ENCODE peak calls at places on chromosomes 13 and 19, in four cellular contexts. One of them, this sample, is unnamed.

GRCh38 chr19:2269244-2270156 is 12.5 kb downstream of the PEAK3 start:
- DNase-seq in fibroblast of pulmonary artery: peak; percentile 97
- DNase-seq in iPS DF 6.9: peak; percentile 74
- DNase-seq in effector memory CD4-positive, alpha-beta T cell: peak; percentile 99
- DNase-seq in this sample: peak; percentile 91

GRCh38 chr13:75637101-75637774 is 1.1 kb downstream of the LMO7 start:
- DNase-seq in iPS DF 6.9: no peak
- DNase-seq in effector memory CD4-positive, alpha-beta T cell: no peak
- DNase-seq in fibroblast of pulmonary artery: no peak
- DNase-seq in this sample: no peak

GRCh38 chr13:75550159-75550567 is 572 bp downstream of the UCHL3 start:
- DNase-seq in fibroblast of pulmonary artery: peak; percentile 70
- DNase-seq in iPS DF 6.9: no peak
- DNase-seq in effector memory CD4-positive, alpha-beta T cell: no peak
- DNase-seq in this sample: no peak

GRCh38 chr19:45402469-45403070 is 2.3 kb downstream of the PPP1R13L start:
- DNase-seq in iPS DF 6.9: no peak
- DNase-seq in effector memory CD4-positive, alpha-beta T cell: no peak
- DNase-seq in fibroblast of pulmonary artery: no peak
- DNase-seq in this sample: no peak

GRCh38 chr19:13963603-13964105 is 11.3 kb downstream of the DCAF15 start:
- DNase-seq in effector memory CD4-positive, alpha-beta T cell: no peak
- DNase-seq in iPS DF 6.9: no peak
- DNase-seq in fibroblast of pulmonary artery: no peak
- DNase-seq in this sample: no peak

GRCh38 chr13:110644892-110645521 is 29.7 kb downstream of the NAXD start:
- DNase-seq in effector memory CD4-positive, alpha-beta T cell: no peak
- DNase-seq in iPS DF 6.9: peak; percentile 55
- DNase-seq in fibroblast of pulmonary artery: peak; percentile 61
- DNase-seq in this sample: no peak

GRCh38 chr13:98576215-98576945 is 527 bp downstream of the STK24 start:
- DNase-seq in iPS DF 6.9: no peak
- DNase-seq in effector memory CD4-positive, alpha-beta T cell: peak; percentile 11
- DNase-seq in fibroblast of pulmonary artery: no peak
- DNase-seq in this sample: no peak

GRCh38 chr19:31066385-31066784 is 282.9 kb downstream of the TSHZ3 start:
- DNase-seq in fibroblast of pulmonary artery: peak; percentile 29
- DNase-seq in iPS DF 6.9: no peak
- DNase-seq in effector memory CD4-positive, alpha-beta T cell: no peak
- DNase-seq in this sample: no peak

GRCh38 chr13:112796190-112796915 is 106.5 kb downstream of the ATP11A start:
- DNase-seq in fibroblast of pulmonary artery: no peak
- DNase-seq in iPS DF 6.9: no peak
- DNase-seq in effector memory CD4-positive, alpha-beta T cell: no peak
- DNase-seq in this sample: no peak

GRCh38 chr19:39941151-39941550 is 6.7 kb upstream of the FCGBP start:
- DNase-seq in iPS DF 6.9: no peak
- DNase-seq in fibroblast of pulmonary artery: no peak
- DNase-seq in effector memory CD4-positive, alpha-beta T cell: no peak
- DNase-seq in this sample: peak; percentile 63

GRCh38 chr19:16268676-16269319 is 55.8 kb upstream of the KLF2 start:
- DNase-seq in fibroblast of pulmonary artery: no peak
- DNase-seq in iPS DF 6.9: no peak
- DNase-seq in effector memory CD4-positive, alpha-beta T cell: no peak
- DNase-seq in this sample: no peak

GRCh38 chr19:6663236-6664187 is 6.4 kb downstream of the TNFSF14 start:
- DNase-seq in effector memory CD4-positive, alpha-beta T cell: peak; percentile 60
- DNase-seq in fibroblast of pulmonary artery: no peak
- DNase-seq in iPS DF 6.9: no peak
- DNase-seq in this sample: no peak

GRCh38 chr13:19062019-19062646 is 119.5 kb downstream of the TUBA3C start:
- DNase-seq in iPS DF 6.9: no peak
- DNase-seq in effector memory CD4-positive, alpha-beta T cell: no peak
- DNase-seq in fibroblast of pulmonary artery: no peak
- DNase-seq in this sample: no peak

GRCh38 chr13:66675620-66676019 is 554.5 kb downstream of the PCDH9 start:
- DNase-seq in fibroblast of pulmonary artery: peak; percentile 36
- DNase-seq in effector memory CD4-positive, alpha-beta T cell: no peak
- DNase-seq in iPS DF 6.9: no peak
- DNase-seq in this sample: no peak

GRCh38 chr19:55657004-55657747 is 2.3 kb downstream of the U2AF2 start:
- DNase-seq in effector memory CD4-positive, alpha-beta T cell: no peak
- DNase-seq in iPS DF 6.9: no peak
- DNase-seq in fibroblast of pulmonary artery: no peak
- DNase-seq in this sample: no peak

GRCh38 chr19:18700501-18701249 is 17.2 kb downstream of the CRTC1 start:
- DNase-seq in iPS DF 6.9: no peak
- DNase-seq in fibroblast of pulmonary artery: peak; percentile 37
- DNase-seq in effector memory CD4-positive, alpha-beta T cell: peak; percentile 35
- DNase-seq in this sample: no peak

GRCh38 chr19:18701250-18701608 is 17.7 kb downstream of the CRTC1 start:
- DNase-seq in fibroblast of pulmonary artery: no peak
- DNase-seq in iPS DF 6.9: no peak
- DNase-seq in effector memory CD4-positive, alpha-beta T cell: no peak
- DNase-seq in this sample: no peak

GRCh38 chr19:18698321-18699167 is 15.1 kb downstream of the CRTC1 start:
- DNase-seq in fibroblast of pulmonary artery: no peak
- DNase-seq in iPS DF 6.9: no peak
- DNase-seq in effector memory CD4-positive, alpha-beta T cell: no peak
- DNase-seq in this sample: no peak

GRCh38 chr19:18697680-18698079 is 14.2 kb downstream of the CRTC1 start:
- DNase-seq in effector memory CD4-positive, alpha-beta T cell: no peak
- DNase-seq in fibroblast of pulmonary artery: no peak
- DNase-seq in iPS DF 6.9: no peak
- DNase-seq in this sample: no peak

GRCh38 chr19:18699403-18700054 is 16.0 kb downstream of the CRTC1 start:
- DNase-seq in iPS DF 6.9: no peak
- DNase-seq in fibroblast of pulmonary artery: no peak
- DNase-seq in effector memory CD4-positive, alpha-beta T cell: no peak
- DNase-seq in this sample: no peak
- H3K4me3 ChIP-seq in iPS DF 6.9: no peak overlapping the region
- H3K4me3 ChIP-seq in fibroblast of pulmonary artery: no peak overlapping the region
- H3K4me3 ChIP-seq in effector memory CD4-positive, alpha-beta T cell: peak overlapping the region; percentile 70
- H3K4me3 ChIP-seq in this sample: no peak overlapping the region

DNA sequence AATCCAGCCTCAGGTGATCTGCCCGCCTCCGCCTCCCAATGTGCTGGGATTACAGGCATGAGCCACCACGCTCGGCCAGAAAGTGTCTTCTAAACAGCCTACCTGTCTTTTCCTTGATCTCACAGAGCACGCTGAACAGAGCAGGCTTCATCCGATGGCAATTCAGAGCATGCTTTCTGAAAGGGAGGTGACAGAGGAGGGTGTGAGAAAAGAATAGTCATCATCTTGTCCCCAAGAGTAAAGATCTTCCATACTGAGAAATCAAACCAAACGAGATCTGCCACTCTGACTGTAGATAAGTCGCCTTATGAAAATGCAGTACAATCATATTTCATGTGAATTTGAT is 19.3 kb downstream of the PBX4 start:
- DNase-seq in effector memory CD4-positive, alpha-beta T cell: no peak
- DNase-seq in iPS DF 6.9: no peak
- DNase-seq in fibroblast of pulmonary artery: no peak
- DNase-seq in this sample: no peak
- H3K4me3 ChIP-seq in effector memory CD4-positive, alpha-beta T cell: no peak overlapping the region
- H3K4me3 ChIP-seq in iPS DF 6.9: no peak overlapping the region
- H3K4me3 ChIP-seq in fibroblast of pulmonary artery: no peak overlapping the region
- H3K4me3 ChIP-seq in this sample: peak overlapping the region; percentile 23

DNA sequence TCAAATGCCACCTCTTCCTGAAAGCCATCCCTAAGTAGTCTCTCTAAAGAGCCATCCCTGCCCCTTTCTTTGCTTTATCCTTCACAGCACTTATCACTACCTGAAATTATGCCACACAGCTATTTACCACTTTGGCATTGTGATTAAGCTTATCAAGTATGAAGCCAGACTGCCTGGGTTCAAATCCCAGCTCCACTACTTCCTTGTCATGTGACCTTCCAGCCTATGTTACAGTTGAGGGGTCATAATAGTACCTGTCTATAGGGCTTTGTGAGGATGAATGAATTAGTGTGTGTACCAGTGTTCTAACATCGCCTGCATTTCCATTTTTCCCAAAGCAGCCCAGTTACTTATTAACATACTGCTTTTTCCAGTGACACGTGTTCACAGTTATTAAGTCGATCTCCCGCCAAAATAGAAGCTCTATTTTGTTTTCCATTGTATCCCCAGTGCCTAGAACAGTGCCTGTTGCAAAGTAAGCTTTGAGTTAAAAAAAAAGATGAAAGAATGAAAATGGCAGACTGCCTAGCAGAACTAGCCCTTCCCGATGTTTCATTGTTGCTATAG is 32.8 kb downstream of the ZSWIM9 start:
- DNase-seq in effector memory CD4-positive, alpha-beta T cell: no peak
- DNase-seq in iPS DF 6.9: no peak
- DNase-seq in fibroblast of pulmonary artery: no peak
- DNase-seq in this sample: peak; percentile 31
- H3K4me3 ChIP-seq in effector memory CD4-positive, alpha-beta T cell: peak overlapping the region; percentile 60
- H3K4me3 ChIP-seq in iPS DF 6.9: peak overlapping the region; percentile 13
- H3K4me3 ChIP-seq in fibroblast of pulmonary artery: peak overlapping the region; percentile 92
- H3K4me3 ChIP-seq in this sample: peak overlapping the region; percentile 86

GRCh38 chr19:10519421-10519820 is 2.2 kb upstream of the S1PR5 start:
- DNase-seq in iPS DF 6.9: no peak
- DNase-seq in effector memory CD4-positive, alpha-beta T cell: no peak
- DNase-seq in fibroblast of pulmonary artery: no peak
- DNase-seq in this sample: no peak

GRCh38 chr19:10521461-10522216 is 4.4 kb upstream of the S1PR5 start:
- DNase-seq in fibroblast of pulmonary artery: no peak
- DNase-seq in iPS DF 6.9: no peak
- DNase-seq in effector memory CD4-positive, alpha-beta T cell: no peak
- DNase-seq in this sample: no peak

GRCh38 chr19:10518444-10519361 is 1.5 kb upstream of the S1PR5 start:
- DNase-seq in fibroblast of pulmonary artery: no peak
- DNase-seq in iPS DF 6.9: no peak
- DNase-seq in effector memory CD4-positive, alpha-beta T cell: no peak
- DNase-seq in this sample: no peak

GRCh38 chr19:10523135-10523636 is 5.9 kb upstream of the S1PR5 start:
- DNase-seq in iPS DF 6.9: no peak
- DNase-seq in fibroblast of pulmonary artery: no peak
- DNase-seq in effector memory CD4-positive, alpha-beta T cell: peak; percentile 32
- DNase-seq in this sample: no peak

DNA sequence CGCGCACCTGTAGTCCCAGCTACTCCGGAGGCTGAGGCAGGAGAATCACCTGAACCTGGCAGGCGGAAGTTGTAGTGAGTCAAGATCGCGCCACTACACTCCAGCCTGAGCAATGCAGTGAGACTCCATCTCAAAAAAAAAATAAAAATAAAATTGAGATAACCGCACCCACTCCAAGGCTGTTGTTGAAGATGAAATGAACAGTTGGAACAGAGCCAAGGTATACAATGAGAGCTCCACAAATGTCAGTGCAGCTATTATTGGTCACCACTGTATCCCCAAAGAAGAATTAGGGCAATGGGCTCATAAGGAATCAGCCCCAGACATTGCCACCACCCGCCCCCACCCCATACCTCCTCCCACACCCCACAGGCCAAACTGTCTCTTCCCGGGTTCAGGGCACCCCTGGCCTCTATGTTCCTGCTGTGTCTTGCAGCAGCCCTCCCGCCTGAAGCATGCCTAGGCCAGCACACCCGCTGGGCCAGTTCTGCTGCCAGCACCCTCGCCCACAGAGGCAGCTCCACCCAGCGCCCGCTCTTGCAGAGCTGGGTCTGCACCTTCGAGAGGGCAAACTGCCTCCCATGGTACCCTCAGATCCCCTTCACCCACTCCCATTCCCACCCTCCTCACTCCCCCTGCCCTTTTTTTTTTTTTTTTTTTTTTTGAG is 3.5 kb upstream of the S1PR5 start:
- DNase-seq in iPS DF 6.9: no peak
- DNase-seq in effector memory CD4-positive, alpha-beta T cell: no peak
- DNase-seq in fibroblast of pulmonary artery: no peak
- DNase-seq in this sample: no peak
- H3K4me3 ChIP-seq in iPS DF 6.9: no peak overlapping the region
- H3K4me3 ChIP-seq in effector memory CD4-positive, alpha-beta T cell: no peak overlapping the region
- H3K4me3 ChIP-seq in fibroblast of pulmonary artery: no peak overlapping the region
- H3K4me3 ChIP-seq in this sample: no peak overlapping the region

GRCh38 chr19:46492841-46493235 is 2.8 kb downstream of the PNMA8B start:
- DNase-seq in fibroblast of pulmonary artery: no peak
- DNase-seq in effector memory CD4-positive, alpha-beta T cell: no peak
- DNase-seq in iPS DF 6.9: no peak
- DNase-seq in this sample: no peak

GRCh38 chr19:46494115-46494935 is 1.3 kb downstream of the PNMA8B start:
- DNase-seq in iPS DF 6.9: no peak
- DNase-seq in effector memory CD4-positive, alpha-beta T cell: no peak
- DNase-seq in fibroblast of pulmonary artery: no peak
- DNase-seq in this sample: no peak

GRCh38 chr19:46490774-46491173 is 4.9 kb downstream of the PNMA8B start:
- DNase-seq in iPS DF 6.9: no peak
- DNase-seq in fibroblast of pulmonary artery: no peak
- DNase-seq in effector memory CD4-positive, alpha-beta T cell: no peak
- DNase-seq in this sample: no peak

GRCh38 chr19:46493236-46494114 is 2.2 kb downstream of the PNMA8B start:
- DNase-seq in effector memory CD4-positive, alpha-beta T cell: no peak
- DNase-seq in iPS DF 6.9: no peak
- DNase-seq in fibroblast of pulmonary artery: no peak
- DNase-seq in this sample: no peak

DNA sequence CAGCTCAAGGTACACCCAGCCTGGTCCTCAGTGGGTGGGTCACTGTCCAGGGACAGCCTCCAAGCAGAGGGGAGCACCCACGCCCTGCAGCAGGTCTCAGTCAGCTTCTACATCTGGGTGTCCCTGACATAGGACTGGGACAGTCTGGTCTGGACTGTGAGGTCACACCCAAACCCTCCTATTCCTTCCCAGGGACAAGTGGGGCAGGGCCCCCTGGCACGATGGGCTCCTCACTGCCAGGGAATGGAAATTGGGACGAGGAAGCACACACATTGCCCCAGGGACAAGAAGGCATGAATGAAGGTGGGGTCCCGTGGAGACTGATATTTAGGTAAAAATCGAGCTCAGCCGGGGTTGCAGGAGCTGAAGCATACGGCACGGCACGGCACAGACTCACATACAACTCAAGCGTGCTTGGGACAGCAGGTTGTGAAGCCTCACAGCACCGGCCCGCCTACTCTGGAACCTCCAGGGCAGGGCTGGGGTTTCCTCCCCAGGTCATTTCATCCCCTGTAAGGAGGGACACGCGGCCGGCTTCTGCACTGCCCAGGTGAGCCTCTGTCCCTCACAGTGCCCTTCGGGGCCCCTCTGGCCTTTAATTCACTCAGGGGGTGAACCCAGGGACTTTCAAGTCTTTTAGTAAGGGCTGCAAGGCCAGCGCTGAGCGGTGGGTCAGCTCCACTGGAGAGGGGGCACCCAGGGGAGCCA is 3.5 kb downstream of the PNMA8B start:
- DNase-seq in fibroblast of pulmonary artery: no peak
- DNase-seq in iPS DF 6.9: no peak
- DNase-seq in effector memory CD4-positive, alpha-beta T cell: no peak
- DNase-seq in this sample: no peak
- H3K4me3 ChIP-seq in fibroblast of pulmonary artery: no peak overlapping the region
- H3K4me3 ChIP-seq in iPS DF 6.9: no peak overlapping the region
- H3K4me3 ChIP-seq in effector memory CD4-positive, alpha-beta T cell: no peak overlapping the region
- H3K4me3 ChIP-seq in this sample: no peak overlapping the region